ENCODE peak calls at places on chromosomes 1 and 21, in six cellular contexts. One of them, this sample, is unnamed.

GRCh38 chr1:3037281-3038040 is 16.2 kb downstream of the ACTRT2 start:
- DNase-seq in mammary epithelial cell: no peak
- DNase-seq in left cardiac atrium: no peak
- DNase-seq in cardiac fibroblast: no peak
- DNase-seq in fibroblast of the conjunctiva: no peak
- DNase-seq in iPS-NIHi11: no peak
- DNase-seq in this sample: no peak

GRCh38 chr1:110606784-110607662 is 865 bp upstream of the KCNA2 start:
- DNase-seq in mammary epithelial cell: no peak
- DNase-seq in left cardiac atrium: no peak
- DNase-seq in cardiac fibroblast: no peak
- DNase-seq in fibroblast of the conjunctiva: no peak
- DNase-seq in iPS-NIHi11: peak
- DNase-seq in this sample: peak

GRCh38 chr1:34591751-34592629 is 162.9 kb upstream of the GJB5 start:
- DNase-seq in mammary epithelial cell: no peak
- DNase-seq in left cardiac atrium: no peak
- DNase-seq in cardiac fibroblast: no peak
- DNase-seq in fibroblast of the conjunctiva: no peak
- DNase-seq in iPS-NIHi11: no peak
- DNase-seq in this sample: no peak

GRCh38 chr1:21655748-21656147 is 13.4 kb downstream of the RAP1GAP start:
- DNase-seq in mammary epithelial cell: peak
- DNase-seq in left cardiac atrium: no peak
- DNase-seq in cardiac fibroblast: no peak
- DNase-seq in fibroblast of the conjunctiva: no peak
- DNase-seq in iPS-NIHi11: peak
- DNase-seq in this sample: peak

GRCh38 chr1:242651817-242652216 is 127.3 kb upstream of the PLD5 start:
- DNase-seq in mammary epithelial cell: peak
- DNase-seq in left cardiac atrium: no peak
- DNase-seq in cardiac fibroblast: no peak
- DNase-seq in fibroblast of the conjunctiva: no peak
- DNase-seq in iPS-NIHi11: peak
- DNase-seq in this sample: peak

GRCh38 chr1:30196872-30197615 is 526.3 kb downstream of the MATN1 start:
- DNase-seq in mammary epithelial cell: no peak
- DNase-seq in left cardiac atrium: no peak
- DNase-seq in cardiac fibroblast: no peak
- DNase-seq in fibroblast of the conjunctiva: no peak
- DNase-seq in iPS-NIHi11: no peak
- DNase-seq in this sample: no peak

GRCh38 chr1:107153033-107153432 is 12.2 kb downstream of the NTNG1 start:
- DNase-seq in mammary epithelial cell: peak
- DNase-seq in left cardiac atrium: no peak
- DNase-seq in cardiac fibroblast: no peak
- DNase-seq in fibroblast of the conjunctiva: no peak
- DNase-seq in iPS-NIHi11: no peak
- DNase-seq in this sample: peak

GRCh38 chr1:234212764-234213406 is 160.4 kb upstream of the COA6 start:
- DNase-seq in mammary epithelial cell: peak
- DNase-seq in left cardiac atrium: no peak
- DNase-seq in cardiac fibroblast: peak
- DNase-seq in fibroblast of the conjunctiva: no peak
- DNase-seq in iPS-NIHi11: peak
- DNase-seq in this sample: peak

GRCh38 chr1:46747683-46748288 is 28.9 kb upstream of the EFCAB14 start:
- DNase-seq in mammary epithelial cell: peak
- DNase-seq in left cardiac atrium: peak
- DNase-seq in cardiac fibroblast: peak
- DNase-seq in fibroblast of the conjunctiva: peak
- DNase-seq in iPS-NIHi11: peak
- DNase-seq in this sample: peak

GRCh38 chr21:40471103-40471502 is 375.9 kb downstream of the DSCAM start:
- DNase-seq in mammary epithelial cell: no peak
- DNase-seq in left cardiac atrium: no peak
- DNase-seq in cardiac fibroblast: no peak
- DNase-seq in fibroblast of the conjunctiva: no peak
- DNase-seq in iPS-NIHi11: no peak
- DNase-seq in this sample: no peak

GRCh38 chr1:13892671-13893325 is 192.8 kb downstream of the PRDM2 start:
- DNase-seq in mammary epithelial cell: no peak
- DNase-seq in left cardiac atrium: no peak
- DNase-seq in cardiac fibroblast: peak
- DNase-seq in fibroblast of the conjunctiva: no peak
- DNase-seq in iPS-NIHi11: peak
- DNase-seq in this sample: peak

GRCh38 chr1:41890841-41891311 is 27.8 kb downstream of the HIVEP3 start:
- DNase-seq in mammary epithelial cell: peak
- DNase-seq in left cardiac atrium: no peak
- DNase-seq in cardiac fibroblast: peak
- DNase-seq in fibroblast of the conjunctiva: no peak
- DNase-seq in iPS-NIHi11: no peak
- DNase-seq in this sample: no peak

GRCh38 chr1:37064059-37064458 is 29.7 kb upstream of the GRIK3 start:
- DNase-seq in mammary epithelial cell: no peak
- DNase-seq in left cardiac atrium: no peak
- DNase-seq in cardiac fibroblast: no peak
- DNase-seq in fibroblast of the conjunctiva: no peak
- DNase-seq in iPS-NIHi11: no peak
- DNase-seq in this sample: no peak

GRCh38 chr1:246565751-246566127 is 322 bp downstream of the TFB2M start:
- DNase-seq in mammary epithelial cell: no peak
- DNase-seq in left cardiac atrium: no peak
- DNase-seq in cardiac fibroblast: peak
- DNase-seq in fibroblast of the conjunctiva: no peak
- DNase-seq in iPS-NIHi11: peak
- DNase-seq in this sample: peak

GRCh38 chr1:10941891-10942541 is 70.4 kb upstream of the TARDBP start:
- DNase-seq in mammary epithelial cell: no peak
- DNase-seq in left cardiac atrium: peak
- DNase-seq in cardiac fibroblast: peak
- DNase-seq in fibroblast of the conjunctiva: no peak
- DNase-seq in iPS-NIHi11: peak
- DNase-seq in this sample: peak

GRCh38 chr1:198620951-198621824 is 17.7 kb upstream of the PTPRC start:
- DNase-seq in mammary epithelial cell: no peak
- DNase-seq in left cardiac atrium: no peak
- DNase-seq in cardiac fibroblast: no peak
- DNase-seq in fibroblast of the conjunctiva: no peak
- DNase-seq in iPS-NIHi11: peak
- DNase-seq in this sample: no peak

GRCh38 chr1:20724364-20725188 is 6.8 kb upstream of the KIF17 start:
- DNase-seq in mammary epithelial cell: no peak
- DNase-seq in left cardiac atrium: no peak
- DNase-seq in cardiac fibroblast: no peak
- DNase-seq in fibroblast of the conjunctiva: no peak
- DNase-seq in iPS-NIHi11: no peak
- DNase-seq in this sample: no peak

GRCh38 chr1:113934006-113934405 is 4.9 kb downstream of the HIPK1 start:
- DNase-seq in mammary epithelial cell: no peak
- DNase-seq in left cardiac atrium: no peak
- DNase-seq in cardiac fibroblast: no peak
- DNase-seq in fibroblast of the conjunctiva: no peak
- DNase-seq in iPS-NIHi11: no peak
- DNase-seq in this sample: no peak

GRCh38 chr1:171366099-171366498 is 52.1 kb downstream of the FMO4 start:
- DNase-seq in mammary epithelial cell: no peak
- DNase-seq in left cardiac atrium: no peak
- DNase-seq in cardiac fibroblast: peak
- DNase-seq in fibroblast of the conjunctiva: peak
- DNase-seq in iPS-NIHi11: no peak
- DNase-seq in this sample: no peak

GRCh38 chr21:41713495-41714281 is 53.2 kb downstream of the RIPK4 start:
- DNase-seq in mammary epithelial cell: no peak
- DNase-seq in left cardiac atrium: no peak
- DNase-seq in cardiac fibroblast: no peak
- DNase-seq in fibroblast of the conjunctiva: no peak
- DNase-seq in iPS-NIHi11: no peak
- DNase-seq in this sample: no peak

GRCh38 chr1:9778905-9779304 is 44.9 kb downstream of the CLSTN1 start:
- DNase-seq in mammary epithelial cell: no peak
- DNase-seq in left cardiac atrium: no peak
- DNase-seq in cardiac fibroblast: no peak
- DNase-seq in fibroblast of the conjunctiva: no peak
- DNase-seq in iPS-NIHi11: no peak
- DNase-seq in this sample: no peak

GRCh38 chr1:209168204-209168603 is 415.3 kb upstream of the CAMK1G start:
- DNase-seq in mammary epithelial cell: peak
- DNase-seq in left cardiac atrium: no peak
- DNase-seq in cardiac fibroblast: peak
- DNase-seq in fibroblast of the conjunctiva: peak
- DNase-seq in iPS-NIHi11: no peak
- DNase-seq in this sample: no peak

GRCh38 chr21:26544208-26544607 is 28.9 kb downstream of the CYYR1 start:
- DNase-seq in mammary epithelial cell: no peak
- DNase-seq in left cardiac atrium: no peak
- DNase-seq in cardiac fibroblast: no peak
- DNase-seq in fibroblast of the conjunctiva: no peak
- DNase-seq in iPS-NIHi11: no peak
- DNase-seq in this sample: no peak

This sample was measured in GM23338.